ENCODE peak calls at places on chromosomes 16 and 17, in six cellular contexts. C is left lung; V is GM12892; T is NCI-H2081; A is RWPE1; F is activated CD4-positive, alpha-beta T cell treated with anti-CD3 and anti-CD28 coated beads, Interleukin-2, amount 10 ng/mL, durations not matched to agents 7 days and 5 days. Z is an unnamed sample.

GRCh38 chr17:48997103-48997826 is at the start of gene IGF2BP1:
- DNase-seq in C (no peak), T (no peak), F (no peak), V (no peak), A (no peak), Z (no peak)

GRCh38 chr17:41810659-41811548 is 845 bp downstream of the P3H4 start:
- DNase-seq in A (no peak), C (no peak), T (no peak), V (no peak), F (no peak), Z (no peak)

GRCh38 chr16:66057056-66057455 is 309.4 kb upstream of the CDH5 start:
- DNase-seq in A (no peak), C (no peak), F (no peak), V (no peak), T (no peak), Z (no peak)

GRCh38 chr17:75959046-75959838 is 18.4 kb upstream of the FBF1 start:
- DNase-seq in V (no peak), T (no peak), F (no peak), C (no peak), A (no peak), Z (no peak)

GRCh38 chr16:26826500-26826899 is 240.2 kb upstream of the C16orf82 start:
- DNase-seq in T (no peak), A (no peak), F (no peak), V (no peak), C (no peak), Z (no peak)

GRCh38 chr16:13453938-13454553 is 465.9 kb upstream of the ERCC4 start:
- DNase-seq in T (no peak), V (no peak), F (peak; percentile 19), C (no peak), A (no peak), Z (peak; percentile 20)

GRCh38 chr17:40813804-40814203 is 8.6 kb downstream of the KRT10 start:
- DNase-seq in V (no peak), A (peak; percentile 79), T (no peak), C (no peak), F (no peak), Z (no peak)

GRCh38 chr17:68600881-68601564 is at the start of gene FAM20A:
- DNase-seq in F (no peak), T (peak; percentile 67), C (peak; percentile 79), A (no peak), V (no peak), Z (no peak)

GRCh38 chr17:67388986-67389385 is 11.9 kb downstream of the PITPNC1 start:
- DNase-seq in F (no peak), A (no peak), C (no peak), T (no peak), V (no peak), Z (no peak)

GRCh38 chr17:41707803-41708669 is 4.1 kb upstream of the GAST start:
- DNase-seq in F (no peak), A (no peak), C (no peak), V (no peak), T (no peak), Z (no peak)

GRCh38 chr17:20941872-20942271 is 100.9 kb downstream of the USP22 start:
- DNase-seq in V (no peak), T (no peak), F (no peak), C (no peak), A (no peak), Z (no peak)

GRCh38 chr17:35612924-35613521 is 25.9 kb downstream of the AP2B1 start:
- DNase-seq in A (peak; percentile 13), T (peak; percentile 45), C (no peak), F (peak; percentile 57), V (no peak), Z (no peak)

GRCh38 chr16:84917492-84917891 is 93.8 kb downstream of the ZDHHC7 start:
- DNase-seq in F (no peak), T (no peak), A (no peak), C (no peak), V (no peak), Z (no peak)

GRCh38 chr16:21211486-21211885 is at the start of gene ZP2:
- DNase-seq in C (no peak), V (no peak), T (no peak), A (no peak), F (no peak), Z (no peak)

GRCh38 chr17:28741358-28742349 is 2.2 kb upstream of the TRAF4 start:
- DNase-seq in C (no peak), F (no peak), T (no peak), A (no peak), V (no peak), Z (peak; percentile 44)

GRCh38 chr17:34406196-34406595 is 43.2 kb upstream of the CCL1 start:
- DNase-seq in V (no peak), A (no peak), C (no peak), T (no peak), F (no peak), Z (no peak)

GRCh38 chr16:18984425-18985005 is 781 bp downstream of the TMC7 start:
- DNase-seq in T (no peak), V (no peak), A (no peak), F (no peak), C (no peak), Z (no peak)

GRCh38 chr17:1227917-1228751 is 42.1 kb upstream of the BHLHA9 start:
- DNase-seq in F (no peak), A (no peak), V (peak; percentile 66), C (peak; percentile 64), T (no peak), Z (peak; percentile 65)

GRCh38 chr17:19538095-19539039 is 4.7 kb downstream of the SLC47A1 start:
- DNase-seq in T (no peak), F (no peak), V (no peak), C (peak; percentile 77), A (no peak), Z (no peak)

GRCh38 chr16:80700558-80700957 is 103.8 kb downstream of the CDYL2 start:
- DNase-seq in F (no peak), C (no peak), A (no peak), V (no peak), T (no peak), Z (no peak)

GRCh38 chr17:79899584-79899983 is 60.3 kb upstream of the CBX4 start:
- DNase-seq in V (no peak), T (no peak), A (no peak), F (no peak), C (no peak), Z (no peak)

GRCh38 chr17:37284198-37284597 is 91.6 kb upstream of the C17orf78 start:
- DNase-seq in V (no peak), T (no peak), F (no peak), C (no peak), A (no peak), Z (no peak)

GRCh38 chr17:16920628-16921020 is 51.3 kb downstream of the TNFRSF13B start:
- DNase-seq in A (no peak), T (no peak), C (peak; percentile 6), F (no peak), V (no peak), Z (no peak)

GRCh38 chr17:33328129-33328528 is 35.0 kb upstream of the ASIC2 start:
- DNase-seq in T (no peak), C (no peak), V (no peak), A (peak; percentile 20), F (peak; percentile 6), Z (no peak)

GRCh38 chr16:57470683-57471082 is 8.2 kb downstream of the POLR2C start:
- DNase-seq in C (peak; percentile 75), A (no peak), V (no peak), F (no peak), T (no peak), Z (no peak)

GRCh38 chr16:24776486-24777220 is 47.2 kb downstream of the TNRC6A start:
- DNase-seq in A (no peak), V (no peak), F (no peak), C (no peak), T (no peak), Z (no peak)

GRCh38 chr16:72658888-72659717 is 388.8 kb downstream of the ZFHX3 start:
- DNase-seq in F (no peak), T (no peak), A (no peak), V (no peak), C (no peak), Z (no peak)

GRCh38 chr16:51524070-51524469 is 373.0 kb upstream of the SALL1 start:
- DNase-seq in V (no peak), T (no peak), C (no peak), A (no peak), F (no peak), Z (no peak)